ENCODE peak calls at places on chromosomes 16 and 17, in six cellular contexts. G, M, F, P, A and W are unnamed samples.

GRCh38 chr17:60392845-60393702 is 1.1 kb upstream of the USP32 start:
- DNase-seq in G (peak), M (peak), F (no peak), P (peak), A (no peak), W (peak)

GRCh38 chr17:979539-980405 is at the start of gene NXN:
- DNase-seq in G (peak), M (peak), F (peak), P (peak), A (peak), W (peak)

GRCh38 chr16:82037251-82037650 is 2.2 kb downstream of the HSD17B2 start:
- DNase-seq in G (no peak), M (no peak), F (no peak), P (no peak), A (no peak), W (no peak)

GRCh38 chr17:81429353-81429774 is 34.1 kb downstream of the BAHCC1 start:
- DNase-seq in G (no peak), M (peak), F (no peak), P (peak), A (peak), W (peak)

GRCh38 chr16:85570213-85570734 is 42.8 kb upstream of the GSE1 start:
- DNase-seq in G (no peak), M (no peak), F (no peak), P (no peak), A (no peak), W (no peak)

GRCh38 chr16:85293899-85294642 is 181.8 kb upstream of the CIBAR2 start:
- DNase-seq in G (no peak), M (no peak), F (no peak), P (no peak), A (no peak), W (no peak)

GRCh38 chr17:64154321-64155089 is 24.6 kb upstream of the ERN1 start:
- DNase-seq in G (no peak), M (no peak), F (no peak), P (no peak), A (no peak), W (no peak)

GRCh38 chr16:70476272-70477020 is 22.1 kb downstream of the FCSK start:
- DNase-seq in G (no peak), M (peak), F (no peak), P (peak), A (no peak), W (peak)

GRCh38 chr16:89330177-89330856 is 112.8 kb downstream of the ZNF778 start:
- DNase-seq in G (no peak), M (peak), F (no peak), P (no peak), A (no peak), W (peak)

GRCh38 chr16:74449470-74449869 is 28.2 kb upstream of the CLEC18B start:
- DNase-seq in G (no peak), M (no peak), F (no peak), P (peak), A (peak), W (no peak)

GRCh38 chr17:9436629-9437028 is 139.0 kb downstream of the STX8 start:
- DNase-seq in G (no peak), M (no peak), F (no peak), P (no peak), A (no peak), W (no peak)

GRCh38 chr16:80806957-80807356 is 2.6 kb upstream of the CDYL2 start:
- DNase-seq in G (peak), M (peak), F (no peak), P (peak), A (peak), W (peak)

GRCh38 chr16:64983983-64984382 is 137.9 kb downstream of the CDH11 start:
- DNase-seq in G (no peak), M (no peak), F (no peak), P (peak), A (no peak), W (peak)

GRCh38 chr17:27319536-27320221 is 25.8 kb downstream of the WSB1 start:
- DNase-seq in G (no peak), M (no peak), F (no peak), P (peak), A (no peak), W (peak)

GRCh38 chr16:77359065-77359502 is 75.8 kb downstream of the ADAMTS18 start:
- DNase-seq in G (no peak), M (no peak), F (no peak), P (no peak), A (no peak), W (peak)

GRCh38 chr17:29138184-29138955 is 41.8 kb downstream of the MYO18A start:
- DNase-seq in G (peak), M (peak), F (no peak), P (peak), A (no peak), W (no peak)

GRCh38 chr16:20984019-20984418 is 83.4 kb downstream of the LYRM1 start:
- DNase-seq in G (no peak), M (no peak), F (no peak), P (no peak), A (no peak), W (no peak)

GRCh38 chr16:50304467-50305440 is 38.4 kb downstream of the ADCY7 start:
- DNase-seq in G (no peak), M (no peak), F (no peak), P (no peak), A (no peak), W (no peak)

GRCh38 chr16:12543700-12544476 is 259.8 kb downstream of the CPPED1 start:
- DNase-seq in G (no peak), M (no peak), F (no peak), P (no peak), A (no peak), W (no peak)

GRCh38 chr17:6695565-6695964 is 17.6 kb downstream of the SLC13A5 start:
- DNase-seq in G (no peak), M (no peak), F (no peak), P (no peak), A (no peak), W (no peak)

GRCh38 chr17:63993368-63993990 is 4.7 kb upstream of the PRR29 start:
- DNase-seq in G (no peak), M (no peak), F (no peak), P (no peak), A (no peak), W (no peak)

GRCh38 chr17:41613277-41614082 is 913 bp upstream of the KRT16 start:
- DNase-seq in G (no peak), M (no peak), F (no peak), P (no peak), A (no peak), W (no peak)

GRCh38 chr17:3802461-3803307 is 1.7 kb upstream of the ITGAE start:
- DNase-seq in G (no peak), M (no peak), F (no peak), P (peak), A (no peak), W (peak)

GRCh38 chr16:72884573-72884972 is 163.4 kb downstream of the ZFHX3 start:
- DNase-seq in G (no peak), M (no peak), F (no peak), P (no peak), A (no peak), W (no peak)

GRCh38 chr16:22191966-22192260 is 14.2 kb upstream of the EEF2K start:
- DNase-seq in G (peak), M (peak), F (no peak), P (no peak), A (no peak), W (no peak)

GRCh38 chr17:69800870-69801269 is 274.2 kb upstream of the KCNJ16 start:
- DNase-seq in G (no peak), M (no peak), F (no peak), P (no peak), A (no peak), W (no peak)

GRCh38 chr17:39740357-39741111 is 2.8 kb downstream of the GRB7 start:
- DNase-seq in G (no peak), M (no peak), F (no peak), P (peak), A (peak), W (peak)

GRCh38 chr17:59688008-59688407 is 19.2 kb downstream of the PTRH2 start:
- DNase-seq in G (no peak), M (no peak), F (no peak), P (no peak), A (no peak), W (no peak)

GRCh38 chr16:57994778-57995177 is 5.7 kb downstream of the ZNF319 start:
- DNase-seq in G (no peak), M (peak), F (no peak), P (no peak), A (no peak), W (peak)

GRCh38 chr16:565420-566330 is 1.1 kb upstream of the NHLRC4 start:
- DNase-seq in G (no peak), M (no peak), F (no peak), P (no peak), A (no peak), W (no peak)

GRCh38 chr17:45231481-45232116 is 9.9 kb downstream of the FMNL1 start:
- DNase-seq in G (no peak), M (no peak), F (no peak), P (no peak), A (no peak), W (no peak)

GRCh38 chr16:1188781-1189189 is 35.9 kb downstream of the CACNA1H start:
- DNase-seq in G (no peak), M (peak), F (no peak), P (peak), A (no peak), W (peak)